ENCODE peak calls at places on chromosomes 16 and 17, in ten cellular contexts. G is kidney tubule cell; B is fibroblast of lung; V is astrocyte of the spinal cord; P is stimulated activated CD8-positive, alpha-beta memory T cell treated with anti-CD3 and anti-CD28 coated beads, Interleukin-7, amount 100 ng/mL, for 1 hour; N is omental fat pad; X is T-cell; Y is NCI-H2081; A is nucleus accumbens; L is sigmoid colon. U is an unnamed sample.

GRCh38 chr16:67910162-67910561 is 17.1 kb downstream of the PSKH1 start:
- DNase-seq in G (no peak), B (peak), V (peak), P (no peak), N (no peak), X (no peak), Y (peak), A (no peak), L (no peak), U (no peak)

GRCh38 chr16:57694556-57695377 is at the start of gene DRC7:
- DNase-seq in G (peak), B (peak), V (peak), P (no peak), N (no peak), X (no peak), Y (peak), A (no peak), L (no peak), U (peak)

GRCh38 chr16:66344533-66345145 is 21.9 kb upstream of the CDH5 start:
- DNase-seq in G (peak), B (peak), V (peak), P (no peak), N (no peak), X (no peak), Y (peak), A (no peak), L (no peak), U (no peak)

GRCh38 chr16:89334050-89334449 is 116.5 kb downstream of the ZNF778 start:
- DNase-seq in G (no peak), B (no peak), V (no peak), P (no peak), N (no peak), X (no peak), Y (no peak), A (no peak), L (no peak), U (no peak)

GRCh38 chr17:29019475-29020181 is 13.8 kb upstream of the SEZ6 start:
- DNase-seq in G (no peak), B (no peak), V (no peak), P (no peak), N (no peak), X (no peak), Y (no peak), A (no peak), L (no peak), U (no peak)

GRCh38 chr17:4934173-4934979 is 2.3 kb downstream of the GP1BA start:
- DNase-seq in G (peak), B (peak), V (peak), P (no peak), N (no peak), X (no peak), Y (no peak), A (no peak), L (no peak), U (peak)

GRCh38 chr16:49712106-49712505 is 143.8 kb downstream of the ZNF423 start:
- DNase-seq in G (no peak), B (no peak), V (no peak), P (no peak), N (no peak), X (no peak), Y (no peak), A (no peak), L (no peak), U (no peak)

GRCh38 chr16:55392701-55393100 is 68.7 kb downstream of the IRX6 start:
- DNase-seq in G (peak), B (no peak), V (no peak), P (no peak), N (no peak), X (no peak), Y (no peak), A (no peak), L (no peak), U (no peak)

GRCh38 chr17:29165800-29166506 is 14.2 kb downstream of the MYO18A start:
- DNase-seq in G (no peak), B (no peak), V (no peak), P (no peak), N (no peak), X (no peak), Y (no peak), A (no peak), L (no peak), U (peak)

GRCh38 chr16:57898961-57899360 is 72.0 kb downstream of the CNGB1 start:
- DNase-seq in G (peak), B (no peak), V (no peak), P (no peak), N (no peak), X (no peak), Y (no peak), A (no peak), L (no peak), U (no peak)

GRCh38 chr17:34133350-34133749 is 121.7 kb upstream of the CCL2 start:
- DNase-seq in G (no peak), B (no peak), V (no peak), P (no peak), N (no peak), X (no peak), Y (no peak), A (no peak), L (no peak), U (no peak)

GRCh38 chr17:5562172-5562571 is 22.1 kb downstream of the NLRP1 start:
- DNase-seq in G (no peak), B (no peak), V (no peak), P (no peak), N (no peak), X (no peak), Y (no peak), A (no peak), L (no peak), U (no peak)

GRCh38 chr16:27717726-27718125 is 167.8 kb downstream of the KATNIP start:
- DNase-seq in G (no peak), B (no peak), V (no peak), P (no peak), N (no peak), X (no peak), Y (no peak), A (no peak), L (peak), U (no peak)

GRCh38 chr16:10619271-10619849 is 39.0 kb upstream of the EMP2 start:
- DNase-seq in G (no peak), B (no peak), V (no peak), P (no peak), N (peak), X (no peak), Y (no peak), A (no peak), L (peak), U (no peak)

GRCh38 chr17:66713533-66714042 is 121.3 kb upstream of the CACNG5 start:
- DNase-seq in G (peak), B (no peak), V (no peak), P (no peak), N (no peak), X (no peak), Y (no peak), A (no peak), L (no peak), U (no peak)

GRCh38 chr16:87006789-87007745 is 310.1 kb downstream of the C16orf95 start:
- DNase-seq in G (no peak), B (no peak), V (no peak), P (no peak), N (no peak), X (no peak), Y (no peak), A (no peak), L (peak), U (no peak)

GRCh38 chr17:61444831-61445230 is 7.4 kb upstream of the TBX4 start:
- DNase-seq in G (no peak), B (peak), V (peak), P (no peak), N (no peak), X (no peak), Y (no peak), A (no peak), L (no peak), U (no peak)

GRCh38 chr16:87284183-87284582 is 33.0 kb downstream of the C16orf95 start:
- DNase-seq in G (no peak), B (no peak), V (no peak), P (no peak), N (no peak), X (no peak), Y (no peak), A (no peak), L (no peak), U (no peak)

GRCh38 chr17:1060991-1061390 is 64.1 kb downstream of the TIMM22 start:
- DNase-seq in G (peak), B (peak), V (peak), P (no peak), N (peak), X (no peak), Y (peak), A (no peak), L (peak), U (no peak)

U was measured in suprapubic skin.